ENCODE peak calls at places on chromosome 12, in ten cellular contexts. X is HFF-Myc, D is omental fat pad, O is HFFc6, N is coronary artery, I is MCF 10A, M is fibroblast of pulmonary artery, Y is WTC11, R is GM10248, P is cardiac fibroblast. W is an unnamed sample.

GRCh38 chr12:48924617-48925217 is 575 bp downstream of the FKBP11 start:
- DNase-seq in P (peak; percentile 47), N (no peak), X (no peak), M (peak; percentile 48), O (peak; percentile 21), D (no peak), Y (peak; percentile 69), R (peak; percentile 86), I (no peak), W (no peak)

GRCh38 chr12:57454566-57455373 is at the start of gene INHBE:
- DNase-seq in N (no peak), P (peak; percentile 80), D (no peak), X (no peak), M (peak; percentile 73), O (peak; percentile 18), Y (peak; percentile 96), I (peak; percentile 77), R (no peak), W (peak; percentile 89)

GRCh38 chr12:49644620-49644994 is 21.2 kb downstream of the PRPF40B start:
- DNase-seq in M (peak; percentile 85), Y (peak; percentile 80), X (peak; percentile 43), O (peak; percentile 68), I (peak; percentile 71), N (no peak), P (peak; percentile 81), D (peak; percentile 66), R (peak; percentile 87), W (peak; percentile 34)

GRCh38 chr12:130076126-130076525 is 86.1 kb upstream of the FZD10 start:
- DNase-seq in Y (no peak), R (no peak), P (no peak), X (no peak), M (no peak), D (no peak), I (no peak), N (no peak), O (no peak), W (no peak)

GRCh38 chr12:74608376-74608775 is 70.7 kb downstream of the ATXN7L3B start:
- DNase-seq in M (no peak), I (no peak), R (no peak), N (no peak), X (no peak), D (no peak), O (no peak), P (no peak), Y (no peak), W (no peak)

GRCh38 chr12:118206107-118206412 is 70.1 kb downstream of the PEBP1 start:
- DNase-seq in P (peak; percentile 13), M (no peak), O (no peak), R (no peak), N (no peak), Y (no peak), I (no peak), D (no peak), X (no peak), W (no peak)

GRCh38 chr12:31524791-31525495 is 66.0 kb downstream of the DENND5B start:
- DNase-seq in R (peak; percentile 31), P (peak; percentile 82), Y (no peak), X (no peak), O (peak; percentile 26), N (no peak), M (peak; percentile 50), I (peak; percentile 80), D (no peak), W (no peak)

GRCh38 chr12:107651867-107652449 is 33.6 kb upstream of the PWP1 start:
- DNase-seq in X (no peak), D (no peak), P (no peak), I (no peak), M (no peak), N (no peak), O (no peak), Y (no peak), R (no peak), W (no peak)

GRCh38 chr12:98856897-98857540 is 211.9 kb downstream of the APAF1 start:
- DNase-seq in I (no peak), R (no peak), P (no peak), O (no peak), D (no peak), Y (peak; percentile 54), X (no peak), N (no peak), M (no peak), W (no peak)

GRCh38 chr12:42919691-42920090 is 330.1 kb upstream of the PRICKLE1 start:
- DNase-seq in P (no peak), D (no peak), N (no peak), O (no peak), M (no peak), I (no peak), Y (no peak), R (no peak), X (no peak), W (no peak)

GRCh38 chr12:114673169-114673833 is 10.7 kb downstream of the TBX3 start:
- DNase-seq in Y (no peak), P (peak; percentile 68), R (no peak), O (peak; percentile 86), N (no peak), I (no peak), D (no peak), X (no peak), M (peak; percentile 85), W (peak; percentile 87)

GRCh38 chr12:106918746-106919145 is 37.0 kb upstream of the TMEM263 start:
- DNase-seq in R (no peak), P (peak; percentile 27), D (no peak), X (no peak), N (no peak), Y (peak; percentile 50), O (no peak), M (peak; percentile 45), I (peak; percentile 17), W (no peak)

GRCh38 chr12:93563807-93564538 is 8.5 kb upstream of the SOCS2 start:
- DNase-seq in R (peak; percentile 34), X (no peak), D (no peak), I (no peak), P (peak; percentile 44), O (peak; percentile 21), Y (no peak), N (no peak), M (peak; percentile 47), W (no peak)
- TF ChIP-seq CTCF in R (peak; percentile 40), X (peak; percentile 41), D (no peak), I (no peak), P (peak; percentile 37), O (peak; percentile 52), Y (no peak), N (no peak), M (peak; percentile 39), W (peak; percentile 45)

GRCh38 chr12:58804749-58805148 is 115.6 kb downstream of the LRIG3 start:
- DNase-seq in M (no peak), D (no peak), P (no peak), N (no peak), O (no peak), Y (no peak), X (no peak), R (no peak), I (peak; percentile 24), W (no peak)
- TF ChIP-seq CTCF in M (peak; percentile 50), D (no peak), P (peak; percentile 47), N (no peak), O (peak; percentile 60), Y (peak; percentile 44), X (peak; percentile 42), R (peak; percentile 12), I (peak; percentile 16), W (peak; percentile 9)

GRCh38 chr12:11227373-11227772 is 40.6 kb upstream of the TAS2R42 start:
- DNase-seq in I (no peak), R (no peak), M (no peak), X (no peak), N (no peak), Y (no peak), O (no peak), P (no peak), D (no peak), W (no peak)

GRCh38 chr12:11228268-11228879 is 41.1 kb downstream of the PRB3 start:
- DNase-seq in D (no peak), M (peak; percentile 50), Y (peak; percentile 76), I (peak; percentile 67), P (peak; percentile 59), R (peak; percentile 24), X (peak; percentile 11), O (peak; percentile 19), N (no peak), W (no peak)
- TF ChIP-seq CTCF in D (no peak), M (peak; percentile 71), Y (peak; percentile 60), I (peak; percentile 86), P (peak; percentile 77), R (peak; percentile 72), X (peak; percentile 79), O (peak; percentile 75), N (no peak), W (peak; percentile 40)

DNA sequence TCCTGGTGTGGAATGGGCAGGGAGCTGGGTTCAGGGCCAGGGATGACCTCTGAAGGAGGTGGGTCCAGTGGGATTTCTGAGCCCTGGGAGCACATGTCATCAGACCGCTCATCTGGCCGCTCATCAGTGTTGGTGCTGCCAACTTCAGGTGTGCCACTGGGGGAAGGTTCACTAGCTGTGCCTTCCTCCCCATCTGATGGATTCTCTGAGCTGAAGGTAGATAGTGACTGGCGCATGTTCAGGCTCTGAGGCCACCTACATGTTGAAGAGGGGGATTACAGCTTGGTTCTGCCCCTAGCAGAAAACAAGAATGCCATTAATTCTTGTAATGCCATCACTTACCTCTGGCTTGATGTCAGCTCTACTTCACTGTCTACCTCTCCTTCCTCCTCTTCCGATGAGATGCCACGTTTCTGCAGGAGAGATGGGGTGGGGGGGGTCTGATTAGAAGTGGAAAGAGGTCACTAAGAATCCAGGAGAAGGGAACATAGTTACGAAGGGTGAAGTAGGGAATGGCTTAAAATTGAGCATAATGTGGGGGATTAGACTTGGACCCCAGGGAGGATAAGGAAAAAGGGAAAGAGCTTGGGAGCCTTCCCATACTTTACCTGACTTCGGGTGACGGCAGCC is 17.2 kb downstream of the MAP3K12 start:
- DNase-seq in X (no peak), O (no peak), Y (peak; percentile 19), R (no peak), N (no peak), P (no peak), M (no peak), I (no peak), D (no peak), W (no peak)
- TF ChIP-seq CTCF in X (no peak), O (peak; percentile 61), Y (peak; percentile 13), R (no peak), N (no peak), P (peak; percentile 23), M (peak; percentile 30), I (no peak), D (no peak), W (no peak)

GRCh38 chr12:80946591-80946990 is 8.9 kb upstream of the LIN7A start:
- DNase-seq in R (no peak), D (no peak), X (no peak), O (peak; percentile 20), N (no peak), Y (no peak), P (peak; percentile 37), I (no peak), M (peak; percentile 19), W (no peak)
- TF ChIP-seq CTCF in R (peak; percentile 18), D (no peak), X (no peak), O (peak; percentile 72), N (no peak), Y (no peak), P (peak; percentile 30), I (peak; percentile 5), M (peak; percentile 30), W (peak; percentile 34)

W was measured in AG09319.